ENCODE peak calls at places on chromosomes 12 and 14, in ten cellular contexts. One of them, this sample, is unnamed. For H3K36me3, the result is how much of the 10 kb centered on the place peaks cover.

GRCh38 chr14:65206448-65207096 is 104.3 kb upstream of the MAX start:
- DNase-seq in tibial artery: no peak
- DNase-seq in GM23248: peak
- DNase-seq in mammary epithelial cell: peak
- DNase-seq in astrocyte: peak
- DNase-seq in neuronal stem cell: no peak
- DNase-seq in heart left ventricle: no peak
- DNase-seq in CD8-positive, alpha-beta memory T cell: no peak
- DNase-seq in thoracic aorta: no peak
- DNase-seq in mucosa of descending colon: no peak
- DNase-seq in this sample: peak

GRCh38 chr12:29782821-29783772 is 645 bp downstream of the TMTC1 start:
- DNase-seq in mucosa of descending colon: peak
- DNase-seq in heart left ventricle: peak
- DNase-seq in astrocyte: peak
- DNase-seq in tibial artery: peak
- DNase-seq in thoracic aorta: no peak
- DNase-seq in GM23248: peak
- DNase-seq in CD8-positive, alpha-beta memory T cell: no peak
- DNase-seq in neuronal stem cell: peak
- DNase-seq in mammary epithelial cell: peak
- DNase-seq in this sample: peak

GRCh38 chr14:75452900-75453816 is 25.3 kb downstream of the JDP2 start:
- DNase-seq in mammary epithelial cell: peak
- DNase-seq in thoracic aorta: no peak
- DNase-seq in CD8-positive, alpha-beta memory T cell: no peak
- DNase-seq in heart left ventricle: peak
- DNase-seq in tibial artery: peak
- DNase-seq in neuronal stem cell: peak
- DNase-seq in GM23248: peak
- DNase-seq in astrocyte: peak
- DNase-seq in mucosa of descending colon: no peak
- DNase-seq in this sample: no peak

GRCh38 chr12:30067156-30067555 is 283.4 kb upstream of the TMTC1 start:
- DNase-seq in mammary epithelial cell: no peak
- DNase-seq in mucosa of descending colon: no peak
- DNase-seq in thoracic aorta: no peak
- DNase-seq in CD8-positive, alpha-beta memory T cell: no peak
- DNase-seq in GM23248: peak
- DNase-seq in heart left ventricle: no peak
- DNase-seq in tibial artery: no peak
- DNase-seq in astrocyte: peak
- DNase-seq in neuronal stem cell: no peak
- DNase-seq in this sample: no peak

GRCh38 chr14:41607966-41608663 is 1.4 kb downstream of the LRFN5 start:
- DNase-seq in mammary epithelial cell: no peak
- DNase-seq in astrocyte: no peak
- DNase-seq in CD8-positive, alpha-beta memory T cell: no peak
- DNase-seq in thoracic aorta: no peak
- DNase-seq in GM23248: peak
- DNase-seq in tibial artery: no peak
- DNase-seq in mucosa of descending colon: no peak
- DNase-seq in heart left ventricle: no peak
- DNase-seq in neuronal stem cell: no peak
- DNase-seq in this sample: no peak

GRCh38 chr12:120234643-120235368 is 30.7 kb downstream of the PXN start:
- DNase-seq in tibial artery: peak
- DNase-seq in neuronal stem cell: no peak
- DNase-seq in astrocyte: peak
- DNase-seq in heart left ventricle: peak
- DNase-seq in mucosa of descending colon: peak
- DNase-seq in mammary epithelial cell: peak
- DNase-seq in thoracic aorta: peak
- DNase-seq in CD8-positive, alpha-beta memory T cell: no peak
- DNase-seq in GM23248: peak
- DNase-seq in this sample: no peak

GRCh38 chr12:107329569-107330324 is 236.4 kb upstream of the CRY1 start:
- DNase-seq in CD8-positive, alpha-beta memory T cell: no peak
- DNase-seq in astrocyte: no peak
- DNase-seq in neuronal stem cell: no peak
- DNase-seq in mammary epithelial cell: peak
- DNase-seq in heart left ventricle: no peak
- DNase-seq in mucosa of descending colon: no peak
- DNase-seq in thoracic aorta: no peak
- DNase-seq in tibial artery: no peak
- DNase-seq in GM23248: peak
- DNase-seq in this sample: no peak

GRCh38 chr14:103716091-103716801 is 636 bp downstream of the ZFYVE21 start:
- DNase-seq in CD8-positive, alpha-beta memory T cell: peak
- DNase-seq in neuronal stem cell: no peak
- DNase-seq in tibial artery: no peak
- DNase-seq in GM23248: peak
- DNase-seq in thoracic aorta: no peak
- DNase-seq in astrocyte: no peak
- DNase-seq in mucosa of descending colon: peak
- DNase-seq in mammary epithelial cell: no peak
- DNase-seq in heart left ventricle: peak
- DNase-seq in this sample: no peak

GRCh38 chr14:42113358-42114070 is 506.8 kb downstream of the LRFN5 start:
- DNase-seq in thoracic aorta: no peak
- DNase-seq in CD8-positive, alpha-beta memory T cell: no peak
- DNase-seq in heart left ventricle: no peak
- DNase-seq in tibial artery: no peak
- DNase-seq in GM23248: no peak
- DNase-seq in mammary epithelial cell: no peak
- DNase-seq in neuronal stem cell: no peak
- DNase-seq in astrocyte: no peak
- DNase-seq in mucosa of descending colon: no peak
- DNase-seq in this sample: no peak

GRCh38 chr14:73124180-73124894 is 12.0 kb upstream of the PSEN1 start:
- DNase-seq in mammary epithelial cell: no peak
- DNase-seq in GM23248: no peak
- DNase-seq in neuronal stem cell: no peak
- DNase-seq in tibial artery: no peak
- DNase-seq in heart left ventricle: no peak
- DNase-seq in CD8-positive, alpha-beta memory T cell: no peak
- DNase-seq in astrocyte: no peak
- DNase-seq in thoracic aorta: no peak
- DNase-seq in mucosa of descending colon: no peak
- DNase-seq in this sample: no peak

DNA sequence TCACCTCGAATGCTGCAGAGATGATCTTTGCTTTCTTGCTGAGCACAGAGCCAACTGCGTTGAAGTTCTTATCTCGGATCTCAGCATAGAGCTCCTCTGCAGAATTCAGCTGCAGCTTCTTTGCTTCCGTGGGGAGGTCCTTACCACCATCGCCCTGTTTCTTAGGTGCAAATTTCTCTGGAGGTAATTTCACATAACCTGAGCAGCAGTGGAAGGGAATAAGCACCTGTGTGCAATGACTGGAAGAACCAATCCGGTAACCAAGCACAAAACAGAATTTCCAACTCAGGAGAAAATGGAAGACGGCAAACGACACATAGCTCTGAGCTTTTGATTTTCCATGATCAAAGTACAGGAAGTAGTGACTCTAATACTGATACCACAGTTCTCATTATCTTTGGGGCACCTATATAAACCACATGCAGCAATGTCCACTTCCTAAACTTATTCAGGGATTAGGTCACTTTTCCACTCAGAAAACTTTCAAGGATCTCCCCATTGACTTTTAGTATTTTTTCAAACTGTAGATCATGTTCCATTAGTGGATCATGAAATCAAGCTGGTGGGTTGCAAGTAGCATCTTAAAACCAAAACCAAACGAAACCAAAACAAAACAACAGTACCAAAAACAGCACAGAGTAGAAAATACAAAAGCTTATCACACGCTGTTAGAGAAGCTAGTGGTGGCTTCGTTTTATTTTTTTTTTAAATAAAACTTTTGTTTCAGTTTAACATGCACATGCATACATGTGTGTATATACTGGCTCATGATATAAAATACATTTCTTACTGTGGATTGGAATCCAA is 18.9 kb upstream of the DIABLO start:
- DNase-seq in thoracic aorta: no peak
- DNase-seq in neuronal stem cell: no peak
- DNase-seq in mucosa of descending colon: no peak
- DNase-seq in GM23248: no peak
- DNase-seq in heart left ventricle: no peak
- DNase-seq in tibial artery: no peak
- DNase-seq in CD8-positive, alpha-beta memory T cell: no peak
- DNase-seq in astrocyte: no peak
- DNase-seq in mammary epithelial cell: no peak
- DNase-seq in this sample: no peak
- H3K4me3 ChIP-seq in thoracic aorta: no peak
- H3K4me3 ChIP-seq in neuronal stem cell: no peak
- H3K4me3 ChIP-seq in mucosa of descending colon: no peak
- H3K4me3 ChIP-seq in GM23248: no peak
- H3K4me3 ChIP-seq in heart left ventricle: no peak
- H3K4me3 ChIP-seq in tibial artery: no peak
- H3K4me3 ChIP-seq in CD8-positive, alpha-beta memory T cell: peak
- H3K4me3 ChIP-seq in astrocyte: no peak
- H3K4me3 ChIP-seq in mammary epithelial cell: no peak
- H3K4me3 ChIP-seq in this sample: no peak

DNA sequence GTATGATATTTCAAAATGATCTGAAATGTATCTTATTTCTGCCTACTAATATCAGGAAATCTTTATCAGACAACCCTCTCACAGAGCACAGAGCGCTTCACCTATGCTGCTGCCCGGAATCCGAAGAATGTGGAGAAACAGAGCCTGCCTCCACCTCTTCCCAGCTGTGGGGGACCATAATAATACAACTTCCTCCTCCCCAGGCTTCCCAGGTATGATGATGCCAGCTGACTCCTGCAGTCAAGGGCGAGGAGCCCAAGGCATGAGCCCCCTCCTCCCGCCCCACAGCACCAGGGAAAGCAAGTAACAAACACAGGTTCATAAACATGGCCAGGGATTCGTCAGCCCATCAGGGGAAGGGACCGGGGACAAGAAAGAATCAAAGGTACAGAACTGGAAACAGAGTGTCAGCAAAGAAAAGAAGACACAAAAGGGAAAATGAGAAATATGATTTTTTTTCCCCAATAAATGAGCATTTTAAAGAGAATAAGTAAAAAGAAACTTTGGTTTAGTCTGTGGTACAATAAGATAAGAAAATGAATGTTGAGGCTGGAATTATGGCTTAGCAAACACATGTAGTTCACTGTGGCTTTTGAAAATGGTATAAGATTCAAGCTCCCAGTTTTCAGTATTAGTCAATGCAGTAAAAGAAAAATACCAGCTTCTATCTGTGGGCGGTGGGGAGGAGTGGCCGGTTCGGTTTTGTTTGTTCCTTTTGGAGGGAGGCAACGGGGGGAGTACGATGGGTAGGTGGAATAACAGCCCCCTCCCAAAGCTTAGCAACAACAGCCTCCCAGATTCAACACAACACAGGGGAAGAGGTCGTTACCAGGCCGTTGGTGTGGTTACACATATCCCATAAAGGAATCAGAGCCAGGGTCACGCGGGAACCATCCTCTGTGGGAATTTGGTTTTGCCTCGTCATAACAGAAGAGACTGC is 68.3 kb downstream of the SETD3 start:
- DNase-seq in GM23248: no peak
- DNase-seq in CD8-positive, alpha-beta memory T cell: no peak
- DNase-seq in thoracic aorta: no peak
- DNase-seq in mammary epithelial cell: no peak
- DNase-seq in heart left ventricle: no peak
- DNase-seq in astrocyte: peak
- DNase-seq in tibial artery: no peak
- DNase-seq in mucosa of descending colon: no peak
- DNase-seq in neuronal stem cell: no peak
- DNase-seq in this sample: no peak
- H3K36me3 ChIP-seq in GM23248: under half
- H3K36me3 ChIP-seq in CD8-positive, alpha-beta memory T cell: under half
- H3K36me3 ChIP-seq in thoracic aorta: under half
- H3K36me3 ChIP-seq in mammary epithelial cell: under half
- H3K36me3 ChIP-seq in heart left ventricle: under half
- H3K36me3 ChIP-seq in astrocyte: under half
- H3K36me3 ChIP-seq in tibial artery: under half
- H3K36me3 ChIP-seq in mucosa of descending colon: under half
- H3K36me3 ChIP-seq in neuronal stem cell: under half
- H3K36me3 ChIP-seq in this sample: under half

DNA sequence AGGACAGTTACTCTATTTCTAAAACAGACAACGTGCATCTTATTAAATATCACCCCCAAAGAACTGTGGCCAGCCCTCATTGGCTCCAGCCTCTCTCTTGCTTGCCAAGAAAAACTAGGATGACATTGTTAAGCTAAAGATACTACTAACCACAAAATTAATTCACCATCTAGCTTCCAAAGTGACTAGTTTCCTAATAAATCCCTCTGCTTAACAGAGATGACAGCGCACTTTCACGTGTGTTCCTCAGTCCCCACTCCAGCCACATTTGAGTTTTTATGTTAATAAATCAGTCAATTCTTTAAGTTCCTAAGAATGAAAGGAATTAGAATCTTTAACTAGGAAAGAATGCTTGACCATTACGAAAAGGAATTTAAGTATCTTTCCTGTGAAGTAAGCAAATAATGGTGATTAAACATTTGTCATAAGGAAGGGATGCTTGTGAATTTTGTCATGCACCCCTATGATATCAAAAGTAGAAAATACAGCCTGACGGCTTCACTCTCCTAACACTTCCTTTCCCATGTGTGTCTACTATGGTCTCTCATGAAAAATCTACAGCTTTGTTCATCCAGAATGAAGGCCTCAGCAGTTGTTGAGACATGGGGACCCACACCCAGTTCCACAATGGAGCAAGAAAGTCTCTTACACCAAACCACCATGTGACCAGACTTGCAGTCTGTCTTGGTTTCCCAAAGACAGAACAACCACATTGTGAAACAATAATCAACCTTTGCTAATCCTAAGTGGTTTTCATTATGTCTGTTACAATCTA is 8.1 kb downstream of the CORO1C start:
- DNase-seq in tibial artery: peak
- DNase-seq in heart left ventricle: no peak
- DNase-seq in mucosa of descending colon: no peak
- DNase-seq in astrocyte: peak
- DNase-seq in thoracic aorta: no peak
- DNase-seq in neuronal stem cell: no peak
- DNase-seq in GM23248: peak
- DNase-seq in CD8-positive, alpha-beta memory T cell: no peak
- DNase-seq in mammary epithelial cell: peak
- DNase-seq in this sample: no peak
- H3K4me3 ChIP-seq in tibial artery: no peak
- H3K4me3 ChIP-seq in heart left ventricle: no peak
- H3K4me3 ChIP-seq in mucosa of descending colon: no peak
- H3K4me3 ChIP-seq in astrocyte: peak
- H3K4me3 ChIP-seq in thoracic aorta: peak
- H3K4me3 ChIP-seq in neuronal stem cell: no peak
- H3K4me3 ChIP-seq in GM23248: peak
- H3K4me3 ChIP-seq in CD8-positive, alpha-beta memory T cell: no peak
- H3K4me3 ChIP-seq in mammary epithelial cell: no peak
- H3K4me3 ChIP-seq in this sample: no peak

DNA sequence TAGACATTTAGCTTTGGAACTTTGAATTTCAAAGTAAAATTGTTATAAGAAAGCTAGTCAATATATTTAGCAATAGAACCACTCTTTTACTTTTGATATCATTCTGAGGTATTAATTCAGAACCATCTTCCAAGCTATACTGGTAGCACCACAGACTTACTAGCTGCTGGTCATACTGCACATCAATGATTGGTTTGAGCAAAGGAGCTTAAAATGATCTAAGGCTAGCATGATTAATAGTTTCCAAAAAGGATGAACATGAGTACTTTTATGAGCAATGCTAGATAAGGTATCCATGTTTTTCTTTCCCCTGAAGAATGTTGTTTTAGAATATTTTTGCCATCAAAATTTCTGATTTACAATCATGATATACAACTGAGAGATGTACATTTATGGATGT is 17.2 kb downstream of the CNIH1 start:
- DNase-seq in CD8-positive, alpha-beta memory T cell: no peak
- DNase-seq in heart left ventricle: no peak
- DNase-seq in GM23248: peak
- DNase-seq in astrocyte: peak
- DNase-seq in neuronal stem cell: no peak
- DNase-seq in tibial artery: no peak
- DNase-seq in mucosa of descending colon: no peak
- DNase-seq in mammary epithelial cell: no peak
- DNase-seq in thoracic aorta: no peak
- DNase-seq in this sample: no peak
- H3K36me3 ChIP-seq in CD8-positive, alpha-beta memory T cell: under half
- H3K36me3 ChIP-seq in heart left ventricle: under half
- H3K36me3 ChIP-seq in GM23248: under half
- H3K36me3 ChIP-seq in astrocyte: under half
- H3K36me3 ChIP-seq in neuronal stem cell: half or more
- H3K36me3 ChIP-seq in tibial artery: under half
- H3K36me3 ChIP-seq in mucosa of descending colon: under half
- H3K36me3 ChIP-seq in mammary epithelial cell: under half
- H3K36me3 ChIP-seq in thoracic aorta: under half
- H3K36me3 ChIP-seq in this sample: under half

This sample was measured in GM06990.